ENCODE peak calls at places on chromosomes 1 and 21, in eight cellular contexts. I, A, U, T, K, R, N and H are unnamed samples.

GRCh38 chr1:8584316-8584715 is 233.1 kb downstream of the RERE start:
- DNase-seq in T (no peak), R (no peak), K (no peak), N (no peak), U (no peak), A (no peak), I (no peak), H (no peak)

GRCh38 chr1:112510340-112510739 is 1.6 kb downstream of the WNT2B start:
- DNase-seq in R (no peak), N (no peak), I (no peak), K (no peak), U (no peak), T (no peak), A (no peak), H (no peak)

GRCh38 chr21:36388835-36389234 is 3.6 kb downstream of the CHAF1B start:
- DNase-seq in K (peak; percentile 44), U (no peak), T (no peak), A (no peak), R (no peak), N (no peak), I (no peak), H (no peak)

GRCh38 chr1:220450927-220451326 is 77.0 kb upstream of the MARK1 start:
- DNase-seq in K (no peak), T (no peak), U (no peak), N (no peak), I (no peak), R (no peak), A (no peak), H (no peak)

GRCh38 chr1:15153842-15154479 is 414 bp downstream of the TMEM51 start:
- DNase-seq in A (peak; percentile 40), T (peak; percentile 69), K (peak; percentile 73), I (peak; percentile 28), R (peak; percentile 64), U (peak; percentile 16), N (peak; percentile 68), H (peak; percentile 73)

GRCh38 chr1:13922440-13922839 is 222.5 kb downstream of the PRDM2 start:
- DNase-seq in R (peak; percentile 46), A (no peak), N (no peak), K (peak; percentile 24), I (no peak), T (no peak), U (no peak), H (no peak)

GRCh38 chr1:184604152-184604900 is 150.3 kb downstream of the EDEM3 start:
- DNase-seq in R (no peak), K (no peak), A (no peak), U (no peak), T (no peak), I (no peak), N (no peak), H (no peak)

GRCh38 chr1:12761781-12762180 is 11.8 kb upstream of the PRAMEF12 start:
- DNase-seq in U (no peak), N (no peak), T (no peak), R (no peak), A (no peak), K (no peak), I (no peak), H (no peak)

GRCh38 chr1:1895456-1896333 is 4.8 kb upstream of the GNB1 start:
- DNase-seq in K (no peak), R (no peak), N (no peak), T (no peak), U (no peak), A (no peak), I (no peak), H (no peak)

GRCh38 chr1:181151378-181152326 is 63.2 kb downstream of the IER5 start:
- DNase-seq in K (no peak), T (no peak), R (peak; percentile 66), A (no peak), I (no peak), N (no peak), U (no peak), H (no peak)

GRCh38 chr21:31530364-31530763 is 129.1 kb upstream of the SOD1 start:
- DNase-seq in U (no peak), N (no peak), A (no peak), T (no peak), I (no peak), K (no peak), R (no peak), H (no peak)

GRCh38 chr21:34846601-34847112 is 177.9 kb downstream of the CLIC6 start:
- DNase-seq in N (no peak), I (no peak), T (no peak), K (no peak), R (peak; percentile 95), U (no peak), A (peak; percentile 18), H (no peak)

GRCh38 chr1:32255072-32256071 is 4.3 kb downstream of the LCK start:
- DNase-seq in R (no peak), I (no peak), T (no peak), A (no peak), N (no peak), U (no peak), K (no peak), H (no peak)

GRCh38 chr1:223776826-223777454 is 64.6 kb downstream of the CAPN2 start:
- DNase-seq in R (no peak), I (no peak), N (no peak), K (no peak), T (no peak), U (no peak), A (no peak), H (no peak)

GRCh38 chr1:83098791-83099190 is 900.1 kb downstream of the TTLL7 start:
- DNase-seq in T (no peak), K (no peak), U (no peak), A (no peak), N (no peak), I (no peak), R (no peak), H (no peak)

GRCh38 chr1:217052196-217052595 is 329.0 kb upstream of the ESRRG start:
- DNase-seq in T (no peak), N (no peak), R (no peak), I (no peak), A (no peak), U (no peak), K (no peak), H (no peak)

GRCh38 chr1:151909167-151910149 is at the start of gene THEM4:
- DNase-seq in A (peak; percentile 95), R (peak; percentile 96), I (peak; percentile 79), K (peak; percentile 91), N (peak; percentile 96), T (peak; percentile 99), U (peak; percentile 95), H (peak; percentile 93)

GRCh38 chr1:198778049-198778448 is 139.2 kb downstream of the PTPRC start:
- DNase-seq in R (peak; percentile 72), I (no peak), N (no peak), A (no peak), K (no peak), U (no peak), T (peak; percentile 53), H (no peak)

GRCh38 chr1:89200668-89201488 is 2.1 kb upstream of the GBP4 start:
- DNase-seq in K (no peak), R (no peak), N (no peak), A (no peak), U (no peak), T (no peak), I (no peak), H (no peak)

GRCh38 chr1:204409878-204410763 is 1.5 kb downstream of the PPP1R15B start:
- DNase-seq in A (no peak), N (no peak), I (no peak), U (no peak), R (peak; percentile 29), T (no peak), K (no peak), H (no peak)

GRCh38 chr1:230084408-230085177 is 17.6 kb downstream of the GALNT2 start:
- DNase-seq in I (no peak), T (no peak), K (peak; percentile 45), A (peak; percentile 97), N (no peak), U (no peak), R (peak; percentile 99), H (no peak)